ENCODE peak calls at places on chromosomes 12 and 14, in six cellular contexts. P is GM12878, C is HepG2, S is K562, Q is H1, U is GM12891. T is an unnamed sample.
A peak's percentile ranks its signal among the peaks of the same experiment; 100 is the strongest.

GRCh38 chr12:14384783-14385638 is 19.5 kb downstream of the ATF7IP start:
- DNase-seq in P (peak; percentile 92), C (peak; percentile 88), S (peak; percentile 60), Q (peak; percentile 33), U (no peak), T (no peak)

GRCh38 chr14:54606178-54606577 is 39.2 kb downstream of the SAMD4A start:
- DNase-seq in P (no peak), C (no peak), S (no peak), Q (no peak), U (no peak), T (no peak)

GRCh38 chr12:16531623-16532022 is 74.3 kb downstream of the LMO3 start:
- DNase-seq in P (no peak), C (no peak), S (no peak), Q (no peak), U (no peak), T (no peak)

GRCh38 chr12:95192271-95192670 is 25.0 kb downstream of the FGD6 start:
- DNase-seq in P (no peak), C (no peak), S (no peak), Q (no peak), U (no peak), T (no peak)

GRCh38 chr12:122215789-122216188 is 10.1 kb downstream of the DIABLO start:
- DNase-seq in P (no peak), C (no peak), S (no peak), Q (no peak), U (no peak), T (no peak)

GRCh38 chr12:4153343-4153892 is 120.1 kb upstream of the CCND2 start:
- DNase-seq in P (peak; percentile 94), C (no peak), S (peak; percentile 81), Q (no peak), U (peak; percentile 35), T (peak; percentile 46)

GRCh38 chr12:49068879-49069506 is 786 bp downstream of the RHEBL1 start:
- DNase-seq in P (no peak), C (no peak), S (no peak), Q (no peak), U (no peak), T (no peak)

GRCh38 chr14:73026243-73026844 is 562 bp downstream of the ZFYVE1 start:
- DNase-seq in P (no peak), C (no peak), S (no peak), Q (no peak), U (no peak), T (peak; percentile 21)

GRCh38 chr12:62971769-62972525 is 37.0 kb upstream of the PPM1H start:
- DNase-seq in P (no peak), C (no peak), S (no peak), Q (no peak), U (no peak), T (no peak)

GRCh38 chr12:107429006-107429698 is 256.4 kb upstream of the PWP1 start:
- DNase-seq in P (no peak), C (no peak), S (no peak), Q (no peak), U (no peak), T (no peak)

GRCh38 chr14:65373011-65373670 is 39.4 kb upstream of the FUT8 start:
- DNase-seq in P (no peak), C (no peak), S (no peak), Q (no peak), U (no peak), T (no peak)

GRCh38 chr14:98946995-98947394 is 325.0 kb downstream of the BCL11B start:
- DNase-seq in P (no peak), C (no peak), S (no peak), Q (no peak), U (no peak), T (no peak)

GRCh38 chr14:87896393-87897380 is 96.3 kb downstream of the GALC start:
- DNase-seq in P (no peak), C (peak; percentile 41), S (peak; percentile 17), Q (no peak), U (no peak), T (no peak)

GRCh38 chr12:47777741-47778558 is 4.9 kb downstream of the SLC48A1 start:
- DNase-seq in P (no peak), C (no peak), S (peak; percentile 75), Q (no peak), U (no peak), T (no peak)

GRCh38 chr14:81980601-81981310 is 447.1 kb upstream of the SEL1L start:
- DNase-seq in P (no peak), C (peak; percentile 25), S (no peak), Q (no peak), U (no peak), T (no peak)

GRCh38 chr12:77010637-77011548 is 54.5 kb downstream of the E2F7 start:
- DNase-seq in P (peak; percentile 7), C (peak; percentile 49), S (peak; percentile 70), Q (peak; percentile 34), U (peak; percentile 49), T (peak; percentile 36)

GRCh38 chr14:59483360-59483759 is 848 bp downstream of the L3HYPDH start:
- DNase-seq in P (no peak), C (no peak), S (peak; percentile 14), Q (no peak), U (no peak), T (no peak)

GRCh38 chr12:124294686-124295315 is at the start of gene RFLNA:
- DNase-seq in P (no peak), C (no peak), S (no peak), Q (no peak), U (no peak), T (no peak)

GRCh38 chr14:104196461-104197180 is 58.2 kb downstream of the KIF26A start:
- DNase-seq in P (no peak), C (no peak), S (no peak), Q (no peak), U (no peak), T (no peak)

GRCh38 chr12:5665615-5666014 is 233.7 kb downstream of the NTF3 start:
- DNase-seq in P (no peak), C (no peak), S (no peak), Q (no peak), U (no peak), T (no peak)

GRCh38 chr12:115640929-115641328 is 636.6 kb downstream of the MED13L start:
- DNase-seq in P (no peak), C (no peak), S (no peak), Q (no peak), U (no peak), T (no peak)

GRCh38 chr14:66493750-66494149 is 7.6 kb downstream of the CCDC196 start:
- DNase-seq in P (no peak), C (no peak), S (no peak), Q (no peak), U (no peak), T (no peak)

GRCh38 chr14:66496911-66497310 is 10.7 kb downstream of the CCDC196 start:
- DNase-seq in P (no peak), C (no peak), S (no peak), Q (no peak), U (no peak), T (no peak)

GRCh38 chr14:66501592-66501991 is 6.4 kb upstream of the GPHN start:
- DNase-seq in P (no peak), C (no peak), S (no peak), Q (no peak), U (no peak), T (no peak)

GRCh38 chr14:66495214-66496098 is 9.3 kb downstream of the CCDC196 start:
- DNase-seq in P (peak; percentile 45), C (peak; percentile 65), S (peak; percentile 44), Q (no peak), U (peak; percentile 2), T (no peak)

DNA sequence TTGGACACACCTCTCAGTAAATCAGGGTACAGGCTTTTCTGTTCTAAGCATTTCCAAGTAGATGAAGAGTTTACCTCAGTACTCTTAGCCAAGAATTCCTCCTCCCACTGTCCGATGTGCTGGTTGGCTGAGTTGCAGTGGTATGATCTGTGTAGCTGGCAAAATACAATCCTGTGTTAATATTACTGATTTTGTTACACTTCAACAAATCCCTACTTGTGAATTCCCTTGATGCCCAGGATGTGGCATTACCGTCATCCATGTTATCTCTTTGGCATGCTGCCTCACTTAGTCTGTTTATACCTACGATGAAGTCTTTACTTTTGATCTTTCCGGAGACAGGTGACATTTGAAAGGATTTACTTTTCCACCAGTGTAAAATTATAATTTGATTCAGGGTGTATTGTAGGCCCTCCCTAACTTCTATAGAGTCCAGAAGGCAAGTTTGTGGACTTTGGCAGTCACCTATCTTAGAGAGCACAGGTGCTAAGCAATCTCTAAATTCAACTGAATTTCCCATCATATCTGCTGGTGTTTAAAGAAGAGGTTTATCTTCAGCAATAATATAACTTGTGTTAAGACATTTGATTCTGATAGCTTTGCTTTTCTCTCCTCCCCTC is 10.1 kb downstream of the CCDC196 start:
- DNase-seq in P (no peak), C (no peak), S (no peak), Q (no peak), U (no peak), T (no peak)
- TF ChIP-seq POLR2A in P (no peak), C (no peak), S (no peak), Q (no peak), U (no peak), T (no peak)

GRCh38 chr12:110247340-110248095 is 33.5 kb upstream of the ATP2A2 start:
- DNase-seq in P (no peak), C (peak; percentile 89), S (no peak), Q (no peak), U (no peak), T (no peak)
- TF ChIP-seq TAF1 in P (no peak), C (peak; percentile 61), S (no peak), Q (no peak), U (no peak), T (no peak)

DNA sequence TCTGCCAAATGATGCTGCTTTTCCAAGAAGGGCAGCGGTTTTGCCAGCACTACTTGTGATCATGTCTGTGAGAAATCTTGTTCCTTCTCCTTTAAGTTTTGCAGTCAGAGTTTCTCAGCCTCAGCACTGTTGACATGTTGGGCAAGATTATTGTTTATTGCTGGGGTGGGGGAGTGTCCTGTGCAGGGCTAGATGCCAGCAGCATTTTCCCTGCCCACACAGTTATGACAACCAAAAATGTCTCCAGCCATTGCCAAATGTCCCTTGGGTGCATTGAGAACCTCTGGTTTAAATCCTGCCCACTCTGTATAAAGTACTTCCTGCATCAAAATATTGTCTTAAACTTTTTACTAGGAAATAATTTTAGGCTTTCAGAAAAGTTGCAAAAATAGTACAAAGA is 20.0 kb downstream of the TMEM132C start:
- DNase-seq in P (no peak), C (no peak), S (no peak), Q (no peak), U (no peak), T (no peak)
- TF ChIP-seq POLR2A in P (no peak), C (no peak), S (no peak), Q (no peak), U (no peak), T (no peak)

DNA sequence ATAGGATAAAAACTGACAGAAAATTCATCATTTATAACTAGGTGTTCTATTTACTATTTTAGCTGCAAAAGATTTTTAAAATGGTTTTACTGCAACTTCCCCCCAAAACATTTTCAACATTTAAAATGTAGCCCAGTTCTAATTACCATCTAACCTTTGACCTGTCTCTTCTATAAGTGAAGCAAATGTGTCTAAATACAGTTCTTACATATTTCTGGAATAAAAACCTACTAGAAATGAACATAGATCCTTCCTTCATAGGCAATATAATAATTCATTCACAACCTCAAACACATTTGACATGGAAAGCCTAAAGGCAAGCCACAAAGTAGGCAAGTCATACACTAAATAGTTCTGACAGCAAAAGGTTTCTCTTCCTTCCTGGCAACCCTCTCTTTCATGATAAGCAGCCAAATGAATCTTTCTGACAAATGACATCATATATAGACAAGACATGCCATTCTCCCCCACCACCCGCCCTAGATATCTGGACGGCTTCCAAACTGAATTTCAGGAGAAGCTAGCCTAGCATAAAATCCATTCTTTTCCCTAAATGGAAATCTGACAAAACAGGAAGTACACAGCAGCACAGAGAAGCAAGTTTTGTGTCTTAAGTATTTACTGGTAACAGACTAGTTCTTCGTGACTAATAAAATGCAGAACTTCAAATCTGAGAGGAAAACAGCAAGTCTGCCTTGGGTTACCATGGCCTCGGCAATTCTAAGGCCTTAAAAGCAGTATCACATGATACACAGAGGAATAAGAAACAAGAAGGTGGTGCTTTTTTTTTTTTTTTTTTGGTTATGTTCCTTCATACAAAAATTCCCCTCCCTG is 17.2 kb upstream of the ARID4A start:
- DNase-seq in P (peak; percentile 27), C (no peak), S (peak; percentile 69), Q (no peak), U (peak; percentile 12), T (no peak)
- TF ChIP-seq TAF1 in P (no peak), C (no peak), S (no peak), Q (no peak), U (no peak), T (no peak)